ENCODE peak calls at places on chromosomes 11 and 22, in six cellular contexts. E is HCT116, I is HepG2, W is IMR-90, Q is K562, T is GM12878. J is an unnamed sample.

GRCh38 chr11:125418396-125418795 is 77.7 kb downstream of the FEZ1 start:
- DNase-seq in E (no peak), I (no peak), W (no peak), Q (no peak), T (no peak), J (no peak)

GRCh38 chr22:42768385-42769035 is 47.8 kb upstream of the A4GALT start:
- DNase-seq in E (no peak), I (no peak), W (no peak), Q (no peak), T (no peak), J (no peak)

GRCh38 chr22:32023251-32023827 is 19.7 kb upstream of the SLC5A1 start:
- DNase-seq in E (no peak), I (no peak), W (no peak), Q (no peak), T (no peak), J (no peak)

GRCh38 chr11:21364866-21365624 is 695.7 kb downstream of the NELL1 start:
- DNase-seq in E (no peak), I (no peak), W (no peak), Q (no peak), T (no peak), J (no peak)

GRCh38 chr11:13009921-13010736 is 1.0 kb downstream of the RASSF10 start:
- DNase-seq in E (no peak), I (no peak), W (peak; percentile 7), Q (no peak), T (no peak), J (peak; percentile 17)

GRCh38 chr22:32478994-32479393 is 4.4 kb downstream of the FBXO7 start:
- DNase-seq in E (no peak), I (no peak), W (peak; percentile 28), Q (no peak), T (no peak), J (no peak)

GRCh38 chr22:23183107-23183698 is 2.9 kb downstream of the BCR start:
- DNase-seq in E (no peak), I (peak; percentile 47), W (peak; percentile 66), Q (peak; percentile 92), T (no peak), J (peak; percentile 71)

GRCh38 chr11:107704432-107704831 is 7.4 kb downstream of the SLN start:
- DNase-seq in E (no peak), I (no peak), W (peak; percentile 61), Q (no peak), T (no peak), J (no peak)

GRCh38 chr11:1180171-1180570 is 22.4 kb downstream of the MUC5AC start:
- DNase-seq in E (no peak), I (no peak), W (no peak), Q (no peak), T (no peak), J (no peak)

GRCh38 chr11:88414385-88414861 is 76.9 kb upstream of the CTSC start:
- DNase-seq in E (no peak), I (no peak), W (peak; percentile 68), Q (no peak), T (no peak), J (no peak)

GRCh38 chr22:50532353-50532700 is 2.5 kb upstream of the TYMP start:
- DNase-seq in E (no peak), I (no peak), W (no peak), Q (no peak), T (no peak), J (no peak)

GRCh38 chr11:64954201-64954600 is 17.7 kb downstream of the MAJIN start:
- DNase-seq in E (no peak), I (no peak), W (no peak), Q (no peak), T (no peak), J (no peak)

GRCh38 chr11:82995276-82995675 is 76.4 kb downstream of the RAB30 start:
- DNase-seq in E (no peak), I (no peak), W (no peak), Q (no peak), T (no peak), J (no peak)

GRCh38 chr22:42830161-42830560 is 26.9 kb downstream of the ARFGAP3 start:
- DNase-seq in E (no peak), I (no peak), W (no peak), Q (no peak), T (no peak), J (no peak)

GRCh38 chr22:20167643-20168322 is 16.9 kb upstream of the CCDC188 start:
- DNase-seq in E (no peak), I (no peak), W (no peak), Q (no peak), T (no peak), J (no peak)

GRCh38 chr11:47355283-47356128 is 3.0 kb upstream of the MYBPC3 start:
- DNase-seq in E (peak; percentile 92), I (peak; percentile 86), W (peak; percentile 88), Q (peak; percentile 78), T (no peak), J (peak; percentile 100)

GRCh38 chr11:66958956-66959274 is 732 bp upstream of the PC start:
- DNase-seq in E (no peak), I (no peak), W (no peak), Q (no peak), T (no peak), J (no peak)

GRCh38 chr11:8354622-8355417 is 91.1 kb upstream of the LMO1 start:
- DNase-seq in E (no peak), I (no peak), W (no peak), Q (no peak), T (no peak), J (no peak)

GRCh38 chr22:50417544-50417943 is 57.3 kb downstream of the SBF1 start:
- DNase-seq in E (no peak), I (no peak), W (peak; percentile 15), Q (no peak), T (no peak), J (no peak)

GRCh38 chr11:3124821-3125220 is 40.3 kb downstream of the OSBPL5 start:
- DNase-seq in E (no peak), I (no peak), W (no peak), Q (no peak), T (no peak), J (no peak)

GRCh38 chr22:25824828-25825474 is 83.0 kb downstream of the MYO18B start:
- DNase-seq in E (no peak), I (no peak), W (no peak), Q (no peak), T (no peak), J (no peak)

GRCh38 chr11:68312780-68313573 is 586 bp downstream of the LRP5 start:
- DNase-seq in E (no peak), I (no peak), W (no peak), Q (peak; percentile 84), T (no peak), J (no peak)

GRCh38 chr22:40107756-40108437 is 69.8 kb upstream of the TNRC6B start:
- DNase-seq in E (no peak), I (no peak), W (peak; percentile 12), Q (no peak), T (no peak), J (no peak)
- TF ChIP-seq CEBPB in E (no peak), I (no peak), W (no peak), Q (no peak), T (no peak), J (no peak)

DNA sequence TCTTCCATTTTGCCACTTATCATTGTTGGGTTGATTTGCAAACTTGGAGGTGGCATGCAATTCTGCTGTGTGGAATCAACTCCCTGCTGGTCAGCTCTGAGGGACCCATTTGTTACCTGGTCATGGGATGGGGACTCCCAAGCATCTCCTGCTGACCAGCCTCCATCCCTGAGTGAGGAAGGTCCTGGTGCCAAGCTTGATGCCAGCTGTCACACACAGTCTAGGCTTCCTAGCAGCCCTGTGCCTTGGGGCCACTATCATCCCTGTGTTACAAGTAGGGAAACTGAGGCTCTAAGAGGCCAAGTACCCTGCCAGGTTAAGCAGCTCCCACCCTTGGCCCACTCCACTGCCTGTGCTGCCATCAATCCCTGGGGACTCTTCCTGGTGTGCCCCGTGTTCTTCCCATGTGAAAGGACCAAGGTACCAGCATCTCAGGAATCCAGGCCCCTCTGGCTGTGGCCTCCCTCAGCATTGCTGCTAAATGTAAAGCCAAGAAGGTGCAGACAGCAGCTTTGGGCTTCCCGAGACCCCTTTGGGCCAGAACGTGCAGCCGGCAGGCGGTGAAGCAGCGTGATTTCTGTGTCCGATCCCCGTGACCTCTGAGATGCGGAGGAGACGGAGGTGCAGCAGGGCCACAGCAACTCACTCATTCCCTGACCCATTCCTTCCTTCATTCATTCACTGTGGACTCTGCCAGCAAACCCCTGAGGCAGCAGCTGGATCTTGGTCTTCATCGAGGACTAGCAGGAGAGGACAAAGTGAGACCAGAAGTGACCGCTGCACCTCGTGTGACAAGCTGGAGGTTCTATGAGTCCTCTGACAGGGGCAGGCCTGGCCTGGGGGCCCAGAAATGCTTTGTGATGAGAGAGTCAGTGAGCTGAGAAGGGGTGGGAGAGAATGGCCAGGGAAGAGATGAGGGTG is 49.7 kb downstream of the MYEOV start:
- DNase-seq in E (no peak), I (no peak), W (no peak), Q (no peak), T (no peak), J (no peak)
- H3K27me3 ChIP-seq in E (no peaks in the 10 kb centered on the region), I (no peaks in the 10 kb centered on the region), W (no peaks in the 10 kb centered on the region), Q (no peaks in the 10 kb centered on the region), T (no peaks in the 10 kb centered on the region), J (no peaks in the 10 kb centered on the region)

DNA sequence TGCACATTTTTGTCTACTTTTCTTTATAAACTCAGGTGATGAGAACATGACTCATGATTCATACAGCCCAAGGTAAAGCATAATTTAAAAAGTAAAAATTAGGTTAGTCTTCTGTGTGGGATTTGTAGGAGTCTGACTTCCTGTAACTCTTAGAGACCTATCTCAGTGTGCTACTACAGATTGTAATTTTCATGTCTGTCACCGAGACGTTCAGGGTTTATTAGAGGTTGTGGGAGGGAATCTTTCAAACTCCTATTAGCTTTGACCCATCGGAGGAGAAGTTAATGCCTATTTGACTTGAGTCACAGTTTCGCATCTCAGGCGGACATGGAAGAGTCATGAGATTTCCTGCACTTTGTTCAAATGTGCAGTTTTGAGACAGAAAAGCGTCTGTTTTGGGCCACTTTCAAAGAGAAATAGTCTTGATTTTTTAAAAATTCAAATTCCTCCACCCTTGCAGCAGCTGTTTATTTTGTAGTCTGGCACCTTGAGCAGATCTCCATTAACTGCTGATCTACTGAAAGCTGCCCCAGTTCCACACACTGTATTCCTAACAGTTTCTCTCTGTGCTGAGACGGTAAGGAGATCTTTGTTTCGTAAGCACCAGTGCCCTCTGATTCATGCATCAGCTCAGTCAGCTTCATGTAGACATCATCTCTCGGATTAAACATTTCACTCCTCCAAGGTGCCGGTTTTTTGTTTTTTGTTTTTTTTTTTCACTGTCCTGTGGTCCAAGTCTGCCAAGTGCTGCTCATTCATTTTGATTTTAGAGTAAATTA is 24.3 kb downstream of the ALKBH3 start:
- DNase-seq in E (no peak), I (no peak), W (peak; percentile 76), Q (no peak), T (no peak), J (no peak)
- TF ChIP-seq CEBPB in E (no peak), I (no peak), W (peak; percentile 63), Q (no peak), T (no peak), J (no peak)

GRCh38 chr22:26822300-26822699 is 164.9 kb downstream of the MIAT start:
- DNase-seq in E (no peak), I (no peak), W (no peak), Q (no peak), T (no peak), J (no peak)

GRCh38 chr22:26828311-26828710 is 170.9 kb downstream of the MIAT start:
- DNase-seq in E (no peak), I (no peak), W (no peak), Q (no peak), T (no peak), J (no peak)

GRCh38 chr22:26823966-26824365 is 166.6 kb downstream of the MIAT start:
- DNase-seq in E (no peak), I (no peak), W (no peak), Q (no peak), T (no peak), J (no peak)

GRCh38 chr22:26826431-26826935 is 169.1 kb downstream of the MIAT start:
- DNase-seq in E (no peak), I (no peak), W (no peak), Q (no peak), T (no peak), J (no peak)

GRCh38 chr22:26825960-26826359 is 168.6 kb downstream of the MIAT start:
- DNase-seq in E (no peak), I (no peak), W (no peak), Q (no peak), T (no peak), J (no peak)
- H3K27me3 ChIP-seq in E (peaks cover 34% of the 10 kb centered on the region), I (no peaks in the 10 kb centered on the region), W (peaks cover 20% of the 10 kb centered on the region), Q (no peaks in the 10 kb centered on the region), T (no peaks in the 10 kb centered on the region), J (no peaks in the 10 kb centered on the region)

J was measured in H1.